ENCODE peak calls at places on chromosomes 16 and 17, in five cellular contexts. O is brain microvascular endothelial cell; I is GM04504; T is D341Med; E is effector CD4-positive, alpha-beta T cell. C is an unnamed sample.

GRCh38 chr17:57957120-57957850 is 2.1 kb upstream of the CUEDC1 start:
- DNase-seq in O (no peak), I (no peak), T (no peak), E (no peak), C (no peak)

GRCh38 chr16:48335961-48336360 is 49.3 kb downstream of the SIAH1 start:
- DNase-seq in O (peak; percentile 34), I (no peak), T (no peak), E (no peak), C (no peak)

GRCh38 chr16:27113341-27113841 is 46.7 kb downstream of the C16orf82 start:
- DNase-seq in O (no peak), I (no peak), T (no peak), E (no peak), C (no peak)

GRCh38 chr16:53091508-53092211 is 36.9 kb downstream of the CHD9 start:
- DNase-seq in O (peak; percentile 57), I (peak; percentile 88), T (no peak), E (no peak), C (peak; percentile 82)

GRCh38 chr17:66150708-66151107 is 41.2 kb downstream of the CEP112 start:
- DNase-seq in O (no peak), I (no peak), T (no peak), E (no peak), C (no peak)

GRCh38 chr17:14724770-14725169 is 423.9 kb downstream of the HS3ST3B1 start:
- DNase-seq in O (no peak), I (no peak), T (no peak), E (no peak), C (no peak)

GRCh38 chr16:52114414-52114813 is 432.5 kb downstream of the TOX3 start:
- DNase-seq in O (peak; percentile 11), I (no peak), T (no peak), E (no peak), C (no peak)

GRCh38 chr16:88706288-88706964 is at the start of the genes CTU2 and RNF166:
- DNase-seq in O (peak; percentile 69), I (peak; percentile 69), T (peak; percentile 99), E (peak; percentile 94), C (peak; percentile 85)

GRCh38 chr17:29007456-29008455 is 1.9 kb upstream of the SEZ6 start:
- DNase-seq in O (no peak), I (no peak), T (no peak), E (no peak), C (peak; percentile 80)

C was measured in NCI-H82.